ENCODE peak calls at places on chromosomes 16 and 17, in four cellular contexts. P, O, J and R are unnamed samples.

GRCh38 chr17:7988750-7989178 is 13.7 kb upstream of the GUCY2D start:
- DNase-seq in P (no peak), O (peak), J (no peak), R (no peak)

GRCh38 chr16:48366165-48367093 is 18.8 kb downstream of the SIAH1 start:
- DNase-seq in J (no peak), P (peak), O (peak), R (no peak)

GRCh38 chr17:41178341-41178740 is 320 bp upstream of the KRTAP4-2 start:
- DNase-seq in P (no peak), J (no peak), O (no peak), R (no peak)

GRCh38 chr16:11254913-11255736 is 879 bp downstream of the SOCS1 start:
- DNase-seq in J (peak), P (peak), O (peak), R (peak)

GRCh38 chr17:55825213-55825612 is 74.4 kb downstream of the PCTP start:
- DNase-seq in O (no peak), P (no peak), J (no peak), R (no peak)

GRCh38 chr17:28327709-28328108 is 7.6 kb downstream of the IFT20 start:
- DNase-seq in P (no peak), J (no peak), O (no peak), R (no peak)

GRCh38 chr17:3007651-3008121 is 55.7 kb downstream of the OR1D5 start:
- DNase-seq in J (no peak), P (no peak), O (no peak), R (no peak)

GRCh38 chr17:63786961-63787711 is 13.2 kb downstream of the DDX42 start:
- DNase-seq in P (no peak), J (no peak), O (no peak), R (no peak)

GRCh38 chr16:87693827-87694226 is 72.0 kb downstream of the KLHDC4 start:
- DNase-seq in P (no peak), J (no peak), O (no peak), R (no peak)

GRCh38 chr16:50472472-50472871 is 75.7 kb upstream of the NKD1 start:
- DNase-seq in O (no peak), J (no peak), P (no peak), R (no peak)

GRCh38 chr17:34357398-34357797 is 1.1 kb downstream of the CCL13 start:
- DNase-seq in P (no peak), O (no peak), J (no peak), R (no peak)
- TF ChIP-seq CTCF in P (no peak), O (no peak), J (no peak), R (no peak)

GRCh38 chr17:22505660-22506059 is 813.3 kb downstream of the KCNJ18 start:
- DNase-seq in O (no peak), P (no peak), J (no peak), R (no peak)

GRCh38 chr17:22506861-22507260 is 814.5 kb downstream of the KCNJ18 start:
- DNase-seq in J (no peak), O (no peak), P (no peak), R (no peak)

GRCh38 chr17:22510504-22510903 is 818.2 kb downstream of the KCNJ18 start:
- DNase-seq in J (no peak), P (no peak), O (no peak), R (no peak)

GRCh38 chr17:22506231-22506630 is 813.9 kb downstream of the KCNJ18 start:
- DNase-seq in P (no peak), O (no peak), J (no peak), R (no peak)

GRCh38 chr17:22507823-22508222 is 815.5 kb downstream of the KCNJ18 start:
- DNase-seq in O (no peak), P (no peak), J (no peak), R (no peak)
- TF ChIP-seq CTCF in O (no peak), P (no peak), J (no peak), R (no peak)

GRCh38 chr16:83351846-83352245 is 455.9 kb upstream of the HSBP1 start:
- DNase-seq in J (no peak), P (no peak), O (no peak), R (no peak)

GRCh38 chr16:83355570-83356218 is 452.1 kb upstream of the HSBP1 start:
- DNase-seq in J (no peak), O (no peak), P (no peak), R (no peak)

GRCh38 chr16:83353241-83353640 is 454.5 kb upstream of the HSBP1 start:
- DNase-seq in P (no peak), J (no peak), O (no peak), R (no peak)

GRCh38 chr16:83356266-83356665 is 451.5 kb upstream of the HSBP1 start:
- DNase-seq in J (no peak), O (peak), P (no peak), R (no peak)

DNA sequence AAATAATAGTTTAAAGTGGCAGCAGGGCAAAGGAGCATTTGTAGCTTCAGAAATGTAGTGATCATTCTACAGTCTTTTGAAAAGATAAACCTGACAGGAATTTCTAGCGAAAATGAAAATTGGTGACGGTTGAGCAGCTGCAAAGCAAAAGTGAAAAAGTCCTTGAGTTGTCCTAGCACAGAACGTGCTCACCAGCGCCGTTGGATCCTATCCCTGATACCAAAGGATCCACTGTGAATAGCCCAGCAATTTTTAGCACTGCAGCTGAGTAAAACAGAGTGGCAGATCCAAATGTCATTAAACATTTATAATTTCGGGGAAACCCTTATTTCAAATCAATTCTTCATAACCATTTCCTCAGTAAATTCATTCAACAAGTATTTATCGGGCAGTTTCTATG is 453.8 kb upstream of the HSBP1 start:
- DNase-seq in P (no peak), O (no peak), J (peak), R (no peak)
- TF ChIP-seq CTCF in P (no peak), O (no peak), J (no peak), R (no peak)

DNA sequence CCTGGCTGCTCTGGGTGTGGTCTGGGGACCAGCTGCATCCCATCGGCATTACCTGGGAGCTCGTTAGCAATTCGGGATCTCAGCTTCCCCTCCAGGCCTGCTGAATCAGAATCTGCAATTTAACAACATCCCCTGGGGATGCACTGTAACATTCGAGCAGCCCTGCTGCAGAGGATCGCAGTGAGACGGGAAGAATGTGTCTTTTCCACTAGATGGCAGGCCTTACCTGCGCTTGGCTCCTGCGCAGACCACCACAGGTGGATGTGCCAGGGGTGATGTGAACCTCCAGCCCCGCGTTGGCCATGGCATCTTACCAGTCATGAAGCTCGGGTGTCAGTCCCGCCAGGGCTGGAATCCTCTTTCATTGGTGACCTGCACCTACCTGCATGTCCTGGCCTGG is 209.9 kb downstream of the PRKCB start:
- DNase-seq in O (peak), J (no peak), P (no peak), R (no peak)
- TF ChIP-seq CTCF in O (peak), J (no peak), P (no peak), R (no peak)

DNA sequence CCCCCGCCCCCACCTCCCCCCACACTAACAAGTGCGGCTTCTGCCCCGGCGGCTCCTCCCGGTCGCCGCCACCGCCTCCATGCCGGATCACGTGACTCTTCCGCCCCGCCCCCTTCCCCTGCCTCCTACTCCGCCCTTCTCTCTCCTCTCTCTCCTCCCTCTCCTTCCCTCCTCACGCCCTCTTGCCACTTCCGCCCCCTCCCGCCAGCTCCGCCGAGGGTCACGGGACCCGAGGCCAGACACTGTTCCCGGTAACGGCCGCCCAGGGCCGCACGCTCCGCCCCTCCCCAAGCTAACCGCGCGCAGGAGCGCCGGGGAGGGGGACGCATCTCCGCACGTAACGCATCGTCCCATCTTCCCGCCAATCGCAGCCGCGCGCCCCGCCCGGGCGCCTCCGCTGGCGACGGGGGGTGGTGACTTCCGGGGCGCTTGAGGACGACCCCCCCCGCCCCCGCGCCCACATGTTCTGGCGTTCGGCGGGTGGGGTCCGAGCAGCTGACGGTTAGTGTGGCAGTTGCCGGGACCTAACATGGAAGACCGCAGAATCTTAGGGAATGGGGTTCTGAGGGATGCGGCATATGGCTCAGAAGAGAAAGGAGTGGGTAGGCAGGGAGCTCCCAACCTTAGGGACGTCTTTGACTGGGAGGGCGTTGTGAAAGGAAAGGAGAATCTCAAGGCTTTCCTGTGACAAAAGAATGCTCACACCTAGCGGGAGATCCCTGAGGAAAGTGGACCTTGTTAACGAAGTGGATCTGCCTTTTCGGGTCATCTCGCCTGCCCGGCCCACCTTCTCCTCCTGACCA is at the start of gene USP32:
- DNase-seq in O (peak), P (peak), J (peak), R (peak)
- TF ChIP-seq CTCF in O (no peak), P (peak), J (no peak), R (peak)